ENCODE peak calls at places on chromosomes 2 and 18, in seven cellular contexts. E is fibroblast of mammary gland; V is foreskin keratinocyte; S is endothelial cell of umbilical vein; O is fibroblast of lung; Z is CD4-positive, alpha-beta T cell; L is pancreas. C is an unnamed sample.
A peak's percentile ranks its signal among the peaks of the same experiment; 100 is the strongest.

GRCh38 chr18:62461591-62461990 is 61.2 kb upstream of the ZCCHC2 start:
- DNase-seq in E (no peak), O (no peak), S (no peak), L (no peak), Z (no peak), V (no peak), C (no peak)

GRCh38 chr18:73948497-73948896 is 199.1 kb downstream of the FBXO15 start:
- DNase-seq in L (no peak), O (no peak), S (no peak), Z (no peak), V (no peak), E (peak; percentile 27), C (peak; percentile 25)

GRCh38 chr2:218870984-218871344 is 9.7 kb upstream of the WNT10A start:
- DNase-seq in Z (no peak), V (no peak), S (no peak), O (no peak), L (no peak), E (no peak), C (no peak)

GRCh38 chr2:56654936-56655335 is 471.1 kb downstream of the CCDC85A start:
- DNase-seq in L (no peak), E (peak; percentile 38), V (peak; percentile 72), O (no peak), Z (no peak), S (no peak), C (no peak)

GRCh38 chr2:186695081-186695756 is 1.4 kb downstream of the FAM171B start:
- DNase-seq in O (peak; percentile 66), Z (no peak), V (peak; percentile 63), L (no peak), E (peak; percentile 75), S (peak; percentile 61), C (peak; percentile 73)

GRCh38 chr2:173943139-173943538 is 22.0 kb downstream of the SP3 start:
- DNase-seq in S (no peak), L (no peak), O (no peak), V (no peak), Z (no peak), E (no peak), C (no peak)

GRCh38 chr2:200944467-200945394 is 18.7 kb downstream of the ORC2 start:
- DNase-seq in V (peak; percentile 90), E (peak; percentile 94), S (peak; percentile 91), L (no peak), O (peak; percentile 96), Z (no peak), C (peak; percentile 82)

GRCh38 chr2:190529486-190530104 is 4.9 kb downstream of the NEMP2 start:
- DNase-seq in Z (no peak), S (no peak), V (no peak), L (no peak), O (peak; percentile 24), E (no peak), C (no peak)

GRCh38 chr18:56575819-56576663 is 62.4 kb downstream of the TXNL1 start:
- DNase-seq in S (peak; percentile 82), V (peak; percentile 26), O (peak; percentile 77), Z (no peak), E (peak; percentile 72), L (no peak), C (peak; percentile 46)

GRCh38 chr18:9779630-9780029 is 71.5 kb downstream of the RAB31 start:
- DNase-seq in Z (no peak), E (peak; percentile 61), L (peak; percentile 30), S (no peak), O (peak; percentile 19), V (peak; percentile 36), C (peak; percentile 48)

GRCh38 chr2:215620528-215620927 is 184.7 kb upstream of the FN1 start:
- DNase-seq in Z (no peak), E (no peak), V (no peak), S (no peak), O (no peak), L (no peak), C (no peak)

GRCh38 chr2:84516234-84516986 is at the start of gene DNAH6:
- DNase-seq in E (peak; percentile 93), S (peak; percentile 92), O (peak; percentile 93), L (peak; percentile 94), V (peak; percentile 87), Z (peak; percentile 80), C (peak; percentile 84)

GRCh38 chr2:44055664-44056063 is 59.9 kb upstream of the LRPPRC start:
- DNase-seq in L (no peak), V (no peak), Z (no peak), O (no peak), E (no peak), S (no peak), C (no peak)

GRCh38 chr2:55460562-55460961 is 40.9 kb upstream of the CCDC88A start:
- DNase-seq in O (peak; percentile 34), Z (no peak), L (no peak), S (no peak), E (peak; percentile 50), V (peak; percentile 8), C (peak; percentile 10)

GRCh38 chr18:11752116-11752911 is 63.2 kb downstream of the GNAL start:
- DNase-seq in E (peak; percentile 48), L (no peak), O (peak; percentile 21), V (peak; percentile 32), S (no peak), Z (no peak), C (no peak)

GRCh38 chr2:32264422-32265149 is at the start of gene NLRC4:
- DNase-seq in S (no peak), Z (no peak), V (no peak), E (no peak), O (no peak), L (no peak), C (no peak)

GRCh38 chr2:239294571-239295054 is 106.2 kb downstream of the HDAC4 start:
- DNase-seq in O (no peak), Z (no peak), E (no peak), L (no peak), V (no peak), S (no peak), C (no peak)

GRCh38 chr2:165857881-165858280 is 63.8 kb upstream of the GALNT3 start:
- DNase-seq in O (peak; percentile 78), E (peak; percentile 45), S (no peak), Z (no peak), L (no peak), V (no peak), C (no peak)

GRCh38 chr2:217821536-217822147 is 181.2 kb downstream of the TNS1 start:
- DNase-seq in O (no peak), V (no peak), Z (no peak), E (no peak), L (no peak), S (no peak), C (no peak)

GRCh38 chr2:217823626-217824025 is 179.2 kb downstream of the TNS1 start:
- DNase-seq in O (no peak), S (no peak), V (no peak), L (no peak), E (no peak), Z (no peak), C (no peak)

GRCh38 chr2:217824223-217824622 is 178.6 kb downstream of the TNS1 start:
- DNase-seq in V (no peak), L (no peak), O (no peak), Z (no peak), E (no peak), S (no peak), C (no peak)

GRCh38 chr2:217820904-217821303 is 181.9 kb downstream of the TNS1 start:
- DNase-seq in Z (no peak), E (no peak), S (no peak), L (no peak), O (no peak), V (no peak), C (no peak)

GRCh38 chr2:217822296-217823252 is 180.2 kb downstream of the TNS1 start:
- DNase-seq in S (no peak), E (no peak), O (no peak), Z (no peak), L (no peak), V (peak; percentile 46), C (no peak)
- TF ChIP-seq CTCF in S (no peak), E (peak; percentile 15), O (no peak), Z (no peak), L (no peak), V (no peak), C (no peak)

DNA sequence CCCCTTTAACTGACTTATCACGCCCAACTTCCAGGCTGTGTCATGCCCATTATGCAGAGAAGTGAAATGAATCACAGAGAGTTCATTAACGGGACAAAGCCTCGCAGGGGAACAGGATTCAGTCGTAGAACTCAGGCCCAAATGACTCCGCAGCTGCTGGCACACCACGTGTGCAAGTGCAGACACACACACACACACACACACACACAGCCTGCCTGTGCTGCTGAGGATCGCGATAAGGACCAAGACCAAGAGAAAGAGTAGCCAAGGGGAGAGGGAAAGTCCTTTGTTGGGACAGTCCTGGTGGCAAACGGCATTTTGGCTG is 90.0 kb upstream of the TAF1B start:
- DNase-seq in O (peak; percentile 89), L (no peak), Z (peak; percentile 29), S (peak; percentile 84), E (peak; percentile 97), V (peak; percentile 98), C (peak; percentile 95)
- TF ChIP-seq CTCF in O (no peak), L (no peak), Z (no peak), S (no peak), E (no peak), V (no peak), C (no peak)

DNA sequence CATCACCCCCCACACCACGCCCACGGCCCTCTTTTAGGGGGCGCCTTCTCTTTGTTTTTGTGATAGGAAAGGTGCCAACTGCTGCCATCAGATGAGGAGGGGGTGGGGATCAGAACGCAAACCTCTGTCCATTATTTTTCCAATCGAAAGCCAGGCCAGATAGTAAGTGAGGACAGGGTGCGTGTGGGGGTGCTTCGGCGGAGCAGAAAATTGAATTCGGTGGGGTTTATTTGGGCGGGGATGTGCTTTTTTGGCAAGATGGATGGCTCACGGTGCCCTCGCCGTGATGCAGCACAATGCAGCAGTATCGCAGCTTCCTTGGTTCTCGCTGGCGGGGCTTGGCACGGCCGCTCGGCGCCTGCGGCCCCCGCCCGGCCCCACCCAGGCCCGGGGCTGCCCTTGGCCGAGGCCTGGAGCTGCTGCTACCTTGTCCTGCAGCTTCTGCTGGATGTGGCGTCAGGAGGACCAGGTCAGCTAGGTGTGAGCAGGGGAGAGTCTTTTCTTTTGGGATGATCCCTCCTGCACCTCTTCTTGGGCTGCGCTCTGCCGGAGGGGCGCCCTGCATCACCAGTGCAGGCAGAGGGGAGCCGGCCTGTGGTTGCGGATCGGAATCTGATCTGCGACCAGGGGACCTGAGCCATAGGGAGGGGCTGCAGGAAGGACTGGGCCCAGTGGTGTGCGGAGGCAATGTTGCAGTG is 1.3 kb downstream of the SPTBN1 start:
- DNase-seq in L (peak; percentile 16), V (peak; percentile 15), O (peak; percentile 17), Z (no peak), E (peak; percentile 15), S (peak; percentile 41), C (peak; percentile 56)
- TF ChIP-seq CTCF in L (no peak), V (no peak), O (no peak), Z (no peak), E (no peak), S (no peak), C (no peak)

GRCh38 chr2:212683346-212683745 is 144.7 kb upstream of the ERBB4 start:
- DNase-seq in E (peak; percentile 28), Z (no peak), O (peak; percentile 8), S (peak; percentile 12), V (peak; percentile 37), L (no peak), C (peak; percentile 9)

DNA sequence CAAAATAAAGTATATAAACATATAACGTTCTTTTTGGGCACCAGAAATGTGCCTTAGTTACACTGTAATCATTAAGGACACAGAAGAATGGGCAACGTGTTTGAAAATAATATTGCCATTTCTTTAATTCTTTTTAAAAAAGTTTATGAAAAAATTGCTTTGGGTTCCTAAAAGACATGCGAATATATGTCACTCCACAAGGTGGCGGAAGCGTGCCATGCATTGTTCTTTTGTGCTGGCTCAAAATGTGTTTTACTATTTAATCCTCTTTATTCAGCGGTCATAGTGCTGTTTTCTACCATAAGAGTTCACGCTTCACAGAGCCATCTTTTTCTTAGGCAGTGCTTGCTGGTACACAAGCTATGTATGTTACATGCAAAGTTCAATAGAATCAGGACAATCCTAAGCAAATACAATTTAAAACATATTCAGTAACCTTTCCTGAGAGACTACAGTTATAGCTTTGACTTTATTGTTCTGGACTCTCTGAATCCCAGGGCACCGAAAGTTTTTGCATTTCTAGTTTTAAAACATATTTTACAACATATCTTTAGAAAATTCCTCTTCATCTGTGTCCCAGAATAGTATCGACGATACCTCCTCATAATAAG is 147.8 kb upstream of the ERBB4 start:
- DNase-seq in E (peak; percentile 73), L (peak; percentile 26), V (peak; percentile 47), O (peak; percentile 78), Z (peak; percentile 22), S (peak; percentile 67), C (peak; percentile 35)
- TF ChIP-seq CTCF in E (peak; percentile 90), L (peak; percentile 87), V (peak; percentile 97), O (peak; percentile 85), Z (peak; percentile 85), S (peak; percentile 60), C (peak; percentile 67)

C was measured in foreskin fibroblast.